ENCODE peak calls at places on chromosome 13, in six cellular contexts. V, P, S, I, J and G are unnamed samples.
A peak's percentile ranks its signal among the peaks of the same experiment; 100 is the strongest.

GRCh38 chr13:60441761-60442160 is 44.7 kb downstream of the TDRD3 start:
- DNase-seq in V (no peak), P (no peak), S (no peak), I (no peak), J (no peak), G (no peak)

GRCh38 chr13:50838701-50839100 is 4.8 kb downstream of the DLEU7 start:
- DNase-seq in V (no peak), P (no peak), S (no peak), I (no peak), J (no peak), G (no peak)

GRCh38 chr13:100436099-100436498 is 152.5 kb downstream of the GGACT start:
- DNase-seq in V (no peak), P (no peak), S (no peak), I (no peak), J (no peak), G (no peak)

GRCh38 chr13:37747071-37747612 is 122.4 kb downstream of the TRPC4 start:
- DNase-seq in V (no peak), P (no peak), S (no peak), I (peak; percentile 87), J (no peak), G (no peak)

GRCh38 chr13:32736648-32737047 is 150.4 kb downstream of the PDS5B start:
- DNase-seq in V (no peak), P (no peak), S (no peak), I (no peak), J (no peak), G (no peak)

GRCh38 chr13:33862006-33862405 is 44.1 kb downstream of the RFC3 start:
- DNase-seq in V (no peak), P (no peak), S (no peak), I (no peak), J (no peak), G (no peak)

GRCh38 chr13:33219926-33220325 is 65.6 kb downstream of the STARD13 start:
- DNase-seq in V (no peak), P (no peak), S (no peak), I (no peak), J (no peak), G (no peak)

GRCh38 chr13:106182404-106182803 is 353.1 kb downstream of the EFNB2 start:
- DNase-seq in V (no peak), P (no peak), S (no peak), I (peak; percentile 90), J (peak; percentile 86), G (no peak)

GRCh38 chr13:33494596-33495214 is 209.2 kb upstream of the STARD13 start:
- DNase-seq in V (no peak), P (no peak), S (no peak), I (peak; percentile 80), J (peak; percentile 83), G (no peak)

GRCh38 chr13:75321084-75321483 is 160.9 kb downstream of the TBC1D4 start:
- DNase-seq in V (no peak), P (no peak), S (no peak), I (no peak), J (no peak), G (no peak)

GRCh38 chr13:52784591-52785340 is 45.1 kb upstream of the CNMD start:
- DNase-seq in V (no peak), P (no peak), S (no peak), I (no peak), J (no peak), G (no peak)

DNA sequence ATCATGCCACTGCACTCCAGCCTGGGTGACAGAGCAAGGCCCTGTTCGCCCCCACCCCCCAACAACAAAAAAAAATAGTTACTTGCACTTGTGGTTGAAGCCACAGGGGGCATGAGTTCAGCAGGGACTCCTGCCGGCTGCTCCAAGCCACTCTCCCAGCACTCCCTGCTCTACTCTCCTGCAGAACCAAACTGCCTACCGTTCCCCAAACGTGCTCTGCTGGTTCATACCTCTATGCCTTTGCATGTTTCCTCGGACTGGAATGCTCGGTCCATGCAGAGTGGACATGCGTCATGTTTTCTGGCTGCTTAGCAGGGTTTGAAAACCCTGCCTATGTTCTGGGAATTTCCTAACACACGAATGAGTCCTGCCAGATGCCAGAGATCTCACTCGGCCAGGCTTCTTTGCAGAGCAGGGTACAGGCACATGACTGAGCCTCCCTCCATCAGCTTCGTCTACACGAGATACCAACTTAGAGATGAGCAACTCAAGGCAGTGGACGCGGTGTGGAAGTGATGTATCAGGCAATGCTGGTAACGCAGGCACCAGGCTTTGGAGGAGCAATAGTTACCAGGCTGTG is 8.5 kb upstream of the SLC25A15 start:
- DNase-seq in V (no peak), P (no peak), S (no peak), I (no peak), J (no peak), G (no peak)
- TF ChIP-seq CTCF in V (no peak), P (no peak), S (no peak), I (no peak), J (no peak), G (no peak)

DNA sequence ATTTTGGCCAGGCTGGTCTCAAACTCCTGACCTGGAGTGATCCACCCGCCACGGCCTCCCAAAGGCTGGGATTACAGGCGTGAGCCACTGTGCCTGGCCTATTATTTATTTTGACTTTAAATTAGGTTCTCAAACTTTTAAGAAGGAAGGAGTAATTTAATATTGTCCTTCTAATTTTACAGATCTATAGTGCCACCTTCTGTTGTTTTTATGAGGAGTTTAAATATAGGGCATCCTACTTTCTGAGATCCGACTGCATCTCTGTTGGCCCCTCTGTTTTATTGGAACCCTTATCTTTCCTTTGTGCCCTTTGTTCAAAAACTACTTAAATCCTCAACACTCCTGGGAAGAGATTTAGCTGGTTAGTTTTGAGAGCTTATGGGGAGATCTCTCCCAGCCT is 25.4 kb upstream of the ZMYM5 start:
- DNase-seq in V (no peak), P (no peak), S (no peak), I (peak; percentile 22), J (no peak), G (no peak)
- TF ChIP-seq CTCF in V (no peak), P (no peak), S (peak; percentile 16), I (peak; percentile 24), J (no peak), G (no peak)

GRCh38 chr13:27113436-27113835 is 58.2 kb downstream of the USP12 start:
- DNase-seq in V (no peak), P (no peak), S (no peak), I (no peak), J (no peak), G (no peak)
- TF ChIP-seq CTCF in V (no peak), P (no peak), S (no peak), I (no peak), J (no peak), G (no peak)

DNA sequence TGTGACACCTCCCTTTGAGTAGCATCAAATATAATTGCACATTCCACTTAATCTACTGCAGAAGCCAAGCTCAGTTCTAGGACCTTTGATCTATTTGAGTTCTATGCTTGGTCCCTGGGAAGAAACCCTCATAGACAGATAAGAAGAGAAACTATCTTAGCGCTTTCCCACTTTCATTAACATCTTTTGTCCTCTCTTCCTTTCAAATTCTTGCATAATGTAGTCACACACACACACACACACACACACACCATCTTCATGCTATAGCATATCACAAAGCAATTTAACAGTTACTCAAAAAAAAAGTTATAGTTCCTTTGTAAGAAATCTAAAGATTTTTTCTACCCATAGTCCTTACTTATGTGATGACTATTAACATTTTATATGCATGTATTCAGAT is 735.9 kb upstream of the PCDH9 start:
- DNase-seq in V (no peak), P (no peak), S (no peak), I (no peak), J (no peak), G (no peak)
- TF ChIP-seq CTCF in V (no peak), P (no peak), S (no peak), I (no peak), J (no peak), G (no peak)

DNA sequence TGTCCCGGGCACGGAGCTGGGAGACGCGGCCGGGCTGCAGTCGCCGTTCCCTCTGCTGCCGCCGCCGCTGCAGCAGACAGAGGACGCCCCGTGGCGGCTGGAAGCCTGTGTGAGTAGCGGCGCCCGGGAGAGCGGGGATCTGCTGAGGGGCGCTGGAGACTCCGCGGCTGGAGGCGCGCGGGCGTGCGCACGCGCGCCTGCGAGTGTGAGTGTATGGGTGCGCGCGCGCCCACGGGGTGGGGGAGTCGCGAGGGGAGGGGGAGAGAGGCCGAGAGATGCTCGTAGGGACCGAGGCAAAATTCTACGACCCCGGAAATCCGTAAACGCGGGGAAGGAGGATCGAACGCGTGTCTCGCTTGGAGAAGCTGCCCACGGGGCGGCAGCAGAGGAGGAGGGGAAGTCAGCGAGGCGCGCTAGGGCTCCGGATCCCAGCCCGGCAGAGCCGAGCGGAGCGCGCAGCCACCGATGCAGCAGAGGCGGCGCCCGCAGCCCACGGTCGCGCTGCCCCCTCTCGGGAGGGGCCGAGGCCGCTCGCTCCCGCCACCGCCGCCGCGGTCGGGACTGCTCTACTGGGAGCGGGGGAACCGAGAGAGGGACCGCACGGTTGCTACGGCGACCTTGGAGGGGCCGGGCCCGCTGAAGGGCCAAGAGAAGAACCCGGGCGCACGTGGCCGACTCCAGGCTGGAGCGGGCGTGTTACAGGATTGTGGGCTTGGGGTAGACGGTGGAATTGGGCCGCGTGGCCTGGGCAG is at the start of gene ENOX1:
- DNase-seq in V (no peak), P (peak; percentile 76), S (no peak), I (peak; percentile 60), J (no peak), G (peak; percentile 19)
- TF ChIP-seq CTCF in V (no peak), P (no peak), S (no peak), I (peak; percentile 12), J (peak; percentile 10), G (no peak)

GRCh38 chr13:39655569-39656324 is at the start of gene COG6:
- DNase-seq in V (peak; percentile 64), P (peak; percentile 94), S (peak; percentile 90), I (peak; percentile 83), J (peak; percentile 58), G (peak; percentile 99)
- TF ChIP-seq CTCF in V (no peak), P (no peak), S (no peak), I (no peak), J (no peak), G (no peak)

GRCh38 chr13:98717891-98718290 is 34.6 kb downstream of the SLC15A1 start:
- DNase-seq in V (no peak), P (no peak), S (no peak), I (no peak), J (no peak), G (no peak)
- TF ChIP-seq CTCF in V (no peak), P (no peak), S (no peak), I (no peak), J (no peak), G (no peak)

GRCh38 chr13:94968040-94968756 is 255.9 kb upstream of the SOX21 start:
- DNase-seq in V (no peak), P (peak; percentile 71), S (no peak), I (no peak), J (no peak), G (no peak)
- TF ChIP-seq CTCF in V (no peak), P (no peak), S (no peak), I (no peak), J (no peak), G (no peak)